ENCODE peak calls at places on chromosomes 7 and 10, in six cellular contexts. One of them, this sample, is unnamed.

GRCh38 chr10:28878236-28878970 is 201.1 kb downstream of the BAMBI start:
- DNase-seq in esophagus muscularis mucosa: peak
- DNase-seq in thyroid gland: no peak
- DNase-seq in transverse colon: no peak
- DNase-seq in IMR-90: no peak
- DNase-seq in stomach: no peak
- DNase-seq in this sample: no peak

GRCh38 chr10:132649651-132650360 is 112.2 kb downstream of the INPP5A start:
- DNase-seq in esophagus muscularis mucosa: no peak
- DNase-seq in thyroid gland: no peak
- DNase-seq in transverse colon: no peak
- DNase-seq in IMR-90: no peak
- DNase-seq in stomach: no peak
- DNase-seq in this sample: no peak

GRCh38 chr7:144455040-144455404 is 51.5 kb upstream of the NOBOX start:
- DNase-seq in esophagus muscularis mucosa: no peak
- DNase-seq in thyroid gland: peak
- DNase-seq in transverse colon: no peak
- DNase-seq in IMR-90: no peak
- DNase-seq in stomach: no peak
- DNase-seq in this sample: no peak

GRCh38 chr10:69502589-69502988 is 51.3 kb downstream of the TSPAN15 start:
- DNase-seq in esophagus muscularis mucosa: no peak
- DNase-seq in thyroid gland: no peak
- DNase-seq in transverse colon: no peak
- DNase-seq in IMR-90: no peak
- DNase-seq in stomach: no peak
- DNase-seq in this sample: no peak

GRCh38 chr10:1048349-1048731 is 579 bp downstream of the IDI1 start:
- DNase-seq in esophagus muscularis mucosa: no peak
- DNase-seq in thyroid gland: peak
- DNase-seq in transverse colon: peak
- DNase-seq in IMR-90: peak
- DNase-seq in stomach: no peak
- DNase-seq in this sample: no peak

GRCh38 chr10:69639291-69640195 is 9.5 kb downstream of the FAM241B start:
- DNase-seq in esophagus muscularis mucosa: no peak
- DNase-seq in thyroid gland: peak
- DNase-seq in transverse colon: peak
- DNase-seq in IMR-90: peak
- DNase-seq in stomach: peak
- DNase-seq in this sample: peak

GRCh38 chr10:63145782-63146181 is 12.7 kb downstream of the NRBF2 start:
- DNase-seq in esophagus muscularis mucosa: no peak
- DNase-seq in thyroid gland: no peak
- DNase-seq in transverse colon: no peak
- DNase-seq in IMR-90: peak
- DNase-seq in stomach: no peak
- DNase-seq in this sample: no peak

GRCh38 chr7:112163021-112163310 is 43.2 kb downstream of the DOCK4 start:
- DNase-seq in esophagus muscularis mucosa: no peak
- DNase-seq in thyroid gland: no peak
- DNase-seq in transverse colon: no peak
- DNase-seq in IMR-90: no peak
- DNase-seq in stomach: no peak
- DNase-seq in this sample: no peak

GRCh38 chr7:112422842-112423496 is 27.3 kb upstream of the IFRD1 start:
- DNase-seq in esophagus muscularis mucosa: no peak
- DNase-seq in thyroid gland: peak
- DNase-seq in transverse colon: peak
- DNase-seq in IMR-90: peak
- DNase-seq in stomach: peak
- DNase-seq in this sample: peak

GRCh38 chr10:18409599-18410397 is 241.6 kb downstream of the NSUN6 start:
- DNase-seq in esophagus muscularis mucosa: peak
- DNase-seq in thyroid gland: no peak
- DNase-seq in transverse colon: no peak
- DNase-seq in IMR-90: no peak
- DNase-seq in stomach: no peak
- DNase-seq in this sample: no peak

GRCh38 chr7:111987115-111987826 is 218.9 kb downstream of the DOCK4 start:
- DNase-seq in esophagus muscularis mucosa: no peak
- DNase-seq in thyroid gland: no peak
- DNase-seq in transverse colon: no peak
- DNase-seq in IMR-90: peak
- DNase-seq in stomach: no peak
- DNase-seq in this sample: no peak

GRCh38 chr10:25068152-25069058 is 52.0 kb downstream of the THNSL1 start:
- DNase-seq in esophagus muscularis mucosa: peak
- DNase-seq in thyroid gland: no peak
- DNase-seq in transverse colon: no peak
- DNase-seq in IMR-90: peak
- DNase-seq in stomach: no peak
- DNase-seq in this sample: no peak

GRCh38 chr7:50837965-50838364 is 55.3 kb upstream of the GRB10 start:
- DNase-seq in esophagus muscularis mucosa: no peak
- DNase-seq in thyroid gland: no peak
- DNase-seq in transverse colon: no peak
- DNase-seq in IMR-90: peak
- DNase-seq in stomach: no peak
- DNase-seq in this sample: no peak

GRCh38 chr10:132627736-132628512 is 90.3 kb downstream of the INPP5A start:
- DNase-seq in esophagus muscularis mucosa: no peak
- DNase-seq in thyroid gland: no peak
- DNase-seq in transverse colon: no peak
- DNase-seq in IMR-90: peak
- DNase-seq in stomach: peak
- DNase-seq in this sample: no peak

GRCh38 chr10:56567580-56567979 is 206.5 kb upstream of the ZWINT start:
- DNase-seq in esophagus muscularis mucosa: no peak
- DNase-seq in thyroid gland: no peak
- DNase-seq in transverse colon: no peak
- DNase-seq in IMR-90: no peak
- DNase-seq in stomach: no peak
- DNase-seq in this sample: no peak

GRCh38 chr7:45151967-45152366 is 5.6 kb upstream of the RAMP3 start:
- DNase-seq in esophagus muscularis mucosa: no peak
- DNase-seq in thyroid gland: no peak
- DNase-seq in transverse colon: no peak
- DNase-seq in IMR-90: no peak
- DNase-seq in stomach: no peak
- DNase-seq in this sample: no peak

GRCh38 chr7:95933618-95934017 is 161.3 kb downstream of the DYNC1I1 start:
- DNase-seq in esophagus muscularis mucosa: no peak
- DNase-seq in thyroid gland: no peak
- DNase-seq in transverse colon: no peak
- DNase-seq in IMR-90: no peak
- DNase-seq in stomach: no peak
- DNase-seq in this sample: no peak

GRCh38 chr7:45240187-45240776 is 82.7 kb downstream of the RAMP3 start:
- DNase-seq in esophagus muscularis mucosa: peak
- DNase-seq in thyroid gland: no peak
- DNase-seq in transverse colon: no peak
- DNase-seq in IMR-90: no peak
- DNase-seq in stomach: no peak
- DNase-seq in this sample: no peak

GRCh38 chr10:1229116-1229515 is 172.9 kb downstream of the WDR37 start:
- DNase-seq in esophagus muscularis mucosa: no peak
- DNase-seq in thyroid gland: no peak
- DNase-seq in transverse colon: no peak
- DNase-seq in IMR-90: no peak
- DNase-seq in stomach: no peak
- DNase-seq in this sample: no peak

GRCh38 chr10:97800474-97800873 is 28.7 kb upstream of the SFRP5 start:
- DNase-seq in esophagus muscularis mucosa: no peak
- DNase-seq in thyroid gland: no peak
- DNase-seq in transverse colon: no peak
- DNase-seq in IMR-90: no peak
- DNase-seq in stomach: no peak
- DNase-seq in this sample: no peak

GRCh38 chr7:1021931-1022330 is 22.4 kb upstream of the GPR146 start:
- DNase-seq in esophagus muscularis mucosa: no peak
- DNase-seq in thyroid gland: no peak
- DNase-seq in transverse colon: no peak
- DNase-seq in IMR-90: no peak
- DNase-seq in stomach: no peak
- DNase-seq in this sample: no peak

GRCh38 chr7:70417061-70417655 is 714.8 kb upstream of the GALNT17 start:
- DNase-seq in esophagus muscularis mucosa: no peak
- DNase-seq in thyroid gland: no peak
- DNase-seq in transverse colon: no peak
- DNase-seq in IMR-90: no peak
- DNase-seq in stomach: no peak
- DNase-seq in this sample: no peak

GRCh38 chr10:119206603-119207366 is 586 bp upstream of the GRK5 start:
- DNase-seq in esophagus muscularis mucosa: peak
- DNase-seq in thyroid gland: peak
- DNase-seq in transverse colon: peak
- DNase-seq in IMR-90: peak
- DNase-seq in stomach: peak
- DNase-seq in this sample: peak

GRCh38 chr10:13707156-13707881 is 120.6 kb downstream of the PRPF18 start:
- DNase-seq in esophagus muscularis mucosa: no peak
- DNase-seq in thyroid gland: peak
- DNase-seq in transverse colon: peak
- DNase-seq in IMR-90: peak
- DNase-seq in stomach: peak
- DNase-seq in this sample: peak

GRCh38 chr10:94002156-94002555 is 8.4 kb downstream of the PLCE1 start:
- DNase-seq in esophagus muscularis mucosa: no peak
- DNase-seq in thyroid gland: no peak
- DNase-seq in transverse colon: peak
- DNase-seq in IMR-90: no peak
- DNase-seq in stomach: no peak
- DNase-seq in this sample: no peak

GRCh38 chr10:119256897-119257296 is 49.5 kb downstream of the GRK5 start:
- DNase-seq in esophagus muscularis mucosa: no peak
- DNase-seq in thyroid gland: no peak
- DNase-seq in transverse colon: no peak
- DNase-seq in IMR-90: no peak
- DNase-seq in stomach: no peak
- DNase-seq in this sample: no peak

GRCh38 chr10:23120001-23120934 is 24.9 kb downstream of the MSRB2 start:
- DNase-seq in esophagus muscularis mucosa: no peak
- DNase-seq in thyroid gland: no peak
- DNase-seq in transverse colon: no peak
- DNase-seq in IMR-90: no peak
- DNase-seq in stomach: no peak
- DNase-seq in this sample: no peak

GRCh38 chr10:16521311-16522016 is at the start of gene C1QL3:
- DNase-seq in esophagus muscularis mucosa: no peak
- DNase-seq in thyroid gland: peak
- DNase-seq in transverse colon: no peak
- DNase-seq in IMR-90: peak
- DNase-seq in stomach: peak
- DNase-seq in this sample: no peak

DNA sequence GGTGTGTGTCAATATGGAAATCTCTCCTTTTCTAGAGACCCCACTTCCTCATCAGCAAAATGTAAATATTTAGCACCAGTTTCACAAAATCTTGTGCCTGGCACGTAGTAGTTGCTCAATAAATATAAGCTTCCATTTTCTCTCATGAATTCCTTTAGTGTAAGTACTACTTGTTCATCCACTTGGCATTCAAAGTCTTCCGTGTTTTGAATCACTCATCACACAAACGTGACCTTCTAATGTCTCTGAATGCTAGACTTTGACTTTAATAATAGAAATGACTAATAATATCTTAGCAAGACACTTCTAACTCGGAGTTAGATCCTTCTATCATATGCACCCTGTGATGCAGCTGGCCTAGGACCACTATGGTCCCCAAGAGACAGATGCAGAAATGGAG is 168.7 kb upstream of the ZNF32 start:
- DNase-seq in esophagus muscularis mucosa: no peak
- DNase-seq in thyroid gland: no peak
- DNase-seq in transverse colon: no peak
- DNase-seq in IMR-90: peak
- DNase-seq in stomach: no peak
- DNase-seq in this sample: no peak
- H3K4me3 ChIP-seq in esophagus muscularis mucosa: no peak
- H3K4me3 ChIP-seq in thyroid gland: no peak
- H3K4me3 ChIP-seq in transverse colon: no peak
- H3K4me3 ChIP-seq in IMR-90: no peak
- H3K4me3 ChIP-seq in stomach: no peak
- H3K4me3 ChIP-seq in this sample: no peak

GRCh38 chr10:31031205-31031665 is 430 bp downstream of the ZNF438 start:
- DNase-seq in esophagus muscularis mucosa: no peak
- DNase-seq in thyroid gland: no peak
- DNase-seq in transverse colon: no peak
- DNase-seq in IMR-90: no peak
- DNase-seq in stomach: peak
- DNase-seq in this sample: no peak
- TF ChIP-seq POLR2A in esophagus muscularis mucosa: no peak
- TF ChIP-seq POLR2A in thyroid gland: peak
- TF ChIP-seq POLR2A in transverse colon: no peak
- TF ChIP-seq POLR2A in IMR-90: no peak
- TF ChIP-seq POLR2A in stomach: no peak
- TF ChIP-seq POLR2A in this sample: no peak

GRCh38 chr7:84720456-84721097 is 466.3 kb downstream of the SEMA3D start:
- DNase-seq in esophagus muscularis mucosa: no peak
- DNase-seq in thyroid gland: no peak
- DNase-seq in transverse colon: no peak
- DNase-seq in IMR-90: peak
- DNase-seq in stomach: no peak
- DNase-seq in this sample: no peak
- H3K27ac ChIP-seq in esophagus muscularis mucosa: no peak
- H3K27ac ChIP-seq in thyroid gland: no peak
- H3K27ac ChIP-seq in transverse colon: no peak
- H3K27ac ChIP-seq in IMR-90: no peak
- H3K27ac ChIP-seq in stomach: no peak
- H3K27ac ChIP-seq in this sample: no peak

GRCh38 chr7:52064493-52064892 is 747.9 kb upstream of the COBL start:
- DNase-seq in esophagus muscularis mucosa: no peak
- DNase-seq in thyroid gland: no peak
- DNase-seq in transverse colon: no peak
- DNase-seq in IMR-90: no peak
- DNase-seq in stomach: no peak
- DNase-seq in this sample: no peak
- H3K4me3 ChIP-seq in esophagus muscularis mucosa: no peak
- H3K4me3 ChIP-seq in thyroid gland: no peak
- H3K4me3 ChIP-seq in transverse colon: no peak
- H3K4me3 ChIP-seq in IMR-90: no peak
- H3K4me3 ChIP-seq in stomach: no peak
- H3K4me3 ChIP-seq in this sample: no peak

DNA sequence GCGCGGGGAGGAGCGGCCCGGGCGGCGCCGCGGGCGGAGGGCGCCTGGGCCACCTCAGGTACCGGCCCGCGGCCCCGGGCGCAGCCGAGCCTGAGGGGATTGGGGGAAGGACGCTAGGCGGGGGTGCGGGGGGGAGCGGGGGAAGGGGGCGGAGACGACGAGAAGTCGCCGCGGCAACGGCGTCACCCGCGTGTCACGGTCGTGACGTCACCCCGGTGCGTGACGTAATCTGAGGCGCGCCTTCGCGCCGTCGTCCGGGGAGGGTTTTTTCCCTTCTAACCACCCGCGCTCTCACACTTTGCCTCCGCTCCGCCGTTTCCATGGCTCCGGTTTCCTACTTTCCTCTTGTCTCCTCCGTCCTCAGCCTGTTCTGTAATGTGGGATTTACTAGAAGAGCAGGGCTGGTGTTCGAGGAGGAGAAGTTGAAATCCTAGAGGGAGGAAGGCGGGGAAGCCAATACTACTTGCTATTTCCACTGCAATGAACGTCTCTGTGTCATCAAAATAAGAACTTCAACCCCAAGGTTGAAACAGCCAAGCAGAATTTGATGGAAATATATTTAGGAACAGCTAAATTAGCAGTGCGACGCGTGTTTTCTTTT is at the start of gene BRAF:
- DNase-seq in esophagus muscularis mucosa: peak
- DNase-seq in thyroid gland: peak
- DNase-seq in transverse colon: peak
- DNase-seq in IMR-90: peak
- DNase-seq in stomach: peak
- DNase-seq in this sample: peak
- TF ChIP-seq POLR2A in esophagus muscularis mucosa: peak
- TF ChIP-seq POLR2A in thyroid gland: no peak
- TF ChIP-seq POLR2A in transverse colon: peak
- TF ChIP-seq POLR2A in IMR-90: no peak
- TF ChIP-seq POLR2A in stomach: no peak
- TF ChIP-seq POLR2A in this sample: peak